ENCODE peak calls at places on chromosomes 4 and X, in four cellular contexts. Q is upper lobe of left lung, F is coronary artery, N is foreskin fibroblast. C is an unnamed sample.

GRCh38 chr4:76738081-76738931 is 159.6 kb downstream of the SOWAHB start:
- DNase-seq in N (peak; percentile 96), Q (no peak), F (no peak), C (no peak)

GRCh38 chr4:54234497-54235205 is 5.6 kb downstream of the PDGFRA start:
- DNase-seq in F (no peak), Q (no peak), N (peak; percentile 28), C (no peak)

GRCh38 chr4:90240333-90240732 is 113.1 kb downstream of the CCSER1 start:
- DNase-seq in N (no peak), F (no peak), Q (no peak), C (no peak)

GRCh38 chrX:21993265-21993664 is 38.9 kb upstream of the PHEX start:
- DNase-seq in N (no peak), Q (peak; percentile 54), F (no peak), C (no peak)

GRCh38 chrX:69165116-69165651 is at the start of gene PJA1:
- DNase-seq in N (peak; percentile 86), F (peak; percentile 82), Q (peak; percentile 73), C (no peak)

GRCh38 chr4:95141376-95141775 is 383.6 kb downstream of the BMPR1B start:
- DNase-seq in Q (no peak), N (peak; percentile 20), F (no peak), C (no peak)

GRCh38 chrX:65195621-65196020 is 219.4 kb upstream of the ZC4H2 start:
- DNase-seq in N (no peak), Q (no peak), F (no peak), C (no peak)

GRCh38 chrX:39012561-39013209 is 211.4 kb downstream of the MID1IP1 start:
- DNase-seq in N (peak; percentile 46), F (no peak), Q (no peak), C (no peak)

GRCh38 chr4:15864771-15865566 is 73.6 kb downstream of the FGFBP1 start:
- DNase-seq in Q (no peak), N (no peak), F (no peak), C (no peak)

GRCh38 chr4:113052379-113052951 is 3.0 kb downstream of the ANK2 start:
- DNase-seq in F (no peak), Q (no peak), N (peak; percentile 42), C (no peak)

GRCh38 chr4:142741995-142742394 is 104.1 kb downstream of the INPP4B start:
- DNase-seq in N (no peak), F (no peak), Q (no peak), C (no peak)

GRCh38 chrX:100635989-100636320 is 651 bp downstream of the TSPAN6 start:
- DNase-seq in Q (no peak), N (no peak), F (no peak), C (no peak)

GRCh38 chr4:1192493-1193205 is 20.3 kb upstream of the SPON2 start:
- DNase-seq in Q (peak; percentile 20), N (no peak), F (peak; percentile 75), C (no peak)

GRCh38 chrX:40062525-40063193 is 35.1 kb downstream of the BCOR start:
- DNase-seq in Q (no peak), N (peak; percentile 49), F (no peak), C (no peak)

GRCh38 chr4:93187892-93188291 is 640.7 kb upstream of the ATOH1 start:
- DNase-seq in Q (no peak), N (no peak), F (no peak), C (no peak)

GRCh38 chr4:7828926-7829325 is 110.7 kb downstream of the AFAP1 start:
- DNase-seq in N (peak; percentile 60), Q (no peak), F (peak; percentile 29), C (no peak)

GRCh38 chrX:261167-261857 is 19.9 kb upstream of the PLCXD1 start:
- DNase-seq in Q (peak; percentile 12), F (peak; percentile 55), N (peak; percentile 36), C (no peak)

GRCh38 chr4:152594981-152595916 is 59.4 kb upstream of the FBXW7 start:
- DNase-seq in Q (no peak), N (no peak), F (no peak), C (no peak)

GRCh38 chrX:134599173-134599914 is 58.9 kb downstream of the PLAC1 start:
- DNase-seq in F (no peak), N (peak; percentile 66), Q (no peak), C (no peak)

GRCh38 chr4:37891221-37892159 is 606 bp downstream of the TBC1D1 start:
- DNase-seq in F (peak; percentile 78), Q (peak; percentile 43), N (peak; percentile 37), C (no peak)

GRCh38 chrX:70171636-70172035 is 5.6 kb upstream of the DGAT2L6 start:
- DNase-seq in Q (no peak), F (no peak), N (peak; percentile 13), C (no peak)

GRCh38 chr4:69977582-69977981 is 12.1 kb upstream of the CSN2 start:
- DNase-seq in Q (no peak), N (no peak), F (no peak), C (no peak)

GRCh38 chr4:25098964-25099843 is 61.0 kb downstream of the SEPSECS start:
- DNase-seq in Q (peak; percentile 30), N (peak; percentile 74), F (peak; percentile 74), C (no peak)

GRCh38 chr4:177547985-177548384 is 105.7 kb upstream of the AGA start:
- DNase-seq in N (no peak), Q (no peak), F (no peak), C (no peak)
- TF ChIP-seq CTCF in N (no peak), Q (no peak), F (no peak), C (peak; percentile 14)

DNA sequence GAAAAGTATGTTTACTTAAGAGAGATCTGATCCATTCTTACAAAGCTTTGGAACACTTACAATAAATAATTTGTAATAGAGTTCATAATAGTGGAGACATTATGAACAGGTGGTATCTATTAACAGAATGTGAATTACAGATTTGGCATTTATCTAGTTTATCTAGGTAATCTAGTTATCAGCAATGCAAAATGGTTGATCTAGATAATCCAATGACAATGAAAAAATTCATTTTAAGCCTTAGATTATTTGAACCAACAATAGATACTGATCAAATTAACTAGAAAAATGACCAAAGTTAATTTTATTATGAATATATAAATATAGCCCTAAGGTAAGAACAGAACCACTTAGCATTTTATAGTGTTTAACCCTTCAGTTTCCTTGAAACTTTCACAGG is 10.4 kb upstream of the NSUN7 start:
- DNase-seq in N (no peak), Q (no peak), F (no peak), C (no peak)
- H3K4me3 ChIP-seq in N (no peak overlapping the region), Q (no peak overlapping the region), F (no peak overlapping the region), C (no peak overlapping the region)

GRCh38 chrX:123739474-123739873 is 6.6 kb upstream of the THOC2 start:
- DNase-seq in F (no peak), N (no peak), Q (no peak), C (no peak)
- TF ChIP-seq CTCF in F (no peak), N (no peak), Q (no peak), C (no peak)

GRCh38 chr4:72567036-72567435 is 2.0 kb downstream of the ADAMTS3 start:
- DNase-seq in F (no peak), N (no peak), Q (no peak), C (no peak)
- H3K4me3 ChIP-seq in F (no peak overlapping the region), N (peak overlapping the region; percentile 90), Q (no peak overlapping the region), C (peak overlapping the region; percentile 75)

DNA sequence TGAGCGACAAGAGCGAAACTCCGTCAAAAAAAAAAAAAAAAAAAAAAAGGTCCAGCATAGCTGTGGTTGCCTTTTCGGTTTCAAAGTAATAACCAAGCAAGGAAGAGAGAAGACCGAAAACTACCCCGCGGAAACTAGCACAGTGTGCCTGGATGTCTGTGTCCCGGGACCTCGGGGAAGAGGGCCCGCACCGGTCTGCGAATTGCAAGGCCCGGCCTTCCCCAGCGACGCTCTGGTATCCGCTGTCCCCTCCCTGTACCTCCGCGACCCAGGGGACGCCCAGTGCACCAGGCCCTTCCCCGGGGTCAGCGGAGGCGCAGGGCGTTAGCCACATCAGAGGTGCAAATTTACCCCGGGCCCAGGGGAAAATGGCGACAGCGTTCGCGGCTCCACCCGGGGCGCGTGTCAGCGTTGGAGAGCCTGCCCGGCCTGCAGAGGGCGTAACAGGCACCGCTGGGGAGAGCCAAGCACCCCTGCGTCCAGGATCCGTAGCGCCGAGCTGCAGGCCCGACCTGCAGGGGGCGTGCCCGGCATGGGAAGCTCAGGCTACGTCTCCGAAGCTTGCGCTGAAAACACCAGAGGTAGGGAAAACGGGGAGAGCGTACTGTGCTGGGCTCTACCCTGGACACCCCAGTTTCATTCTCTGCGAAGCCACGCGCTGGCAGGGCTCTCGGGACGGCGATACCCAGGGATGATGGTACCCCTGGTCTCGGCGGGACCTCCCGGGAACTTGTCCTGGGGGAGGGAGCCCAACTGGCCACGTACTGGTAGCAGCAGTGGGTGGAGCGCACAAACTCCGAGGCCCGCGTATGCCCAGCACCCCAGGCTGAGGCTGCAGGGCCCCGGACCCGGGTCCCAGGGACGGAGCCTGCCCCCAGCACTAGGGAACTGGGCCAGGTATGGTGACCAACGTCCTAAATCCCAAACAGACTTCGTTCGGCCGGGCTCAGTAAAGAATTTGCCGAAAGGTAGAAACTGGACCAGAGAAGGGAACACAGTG is 16.2 kb downstream of the NKX6-1 start:
- DNase-seq in Q (no peak), N (peak; percentile 29), F (no peak), C (no peak)
- TF ChIP-seq CTCF in Q (no peak), N (peak; percentile 22), F (no peak), C (peak; percentile 50)

GRCh38 chrX:110791206-110791605 is 4.4 kb downstream of the CHRDL1 start:
- DNase-seq in N (no peak), Q (no peak), F (no peak), C (no peak)

DNA sequence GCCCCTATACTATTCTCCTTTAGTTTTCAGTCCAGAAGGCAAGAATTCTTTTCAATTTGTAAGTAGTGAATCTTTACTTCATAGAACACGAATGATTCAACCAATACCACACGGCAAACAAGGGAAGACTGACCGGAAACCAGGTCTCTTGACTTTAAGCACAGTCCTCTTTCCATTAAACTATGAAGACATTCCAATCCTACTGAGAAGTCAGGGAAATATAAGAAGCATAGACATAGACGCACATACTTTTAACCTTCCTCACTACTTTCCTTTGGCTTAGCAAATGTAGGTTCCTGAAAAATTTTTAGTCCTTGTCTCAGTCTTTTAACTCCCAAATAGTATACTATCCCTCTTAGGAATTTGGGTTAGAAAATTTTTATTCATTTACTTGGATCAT is 9.1 kb downstream of the CHRDL1 start:
- DNase-seq in Q (no peak), F (no peak), N (peak; percentile 38), C (no peak)
- H3K4me3 ChIP-seq in Q (no peak overlapping the region), F (no peak overlapping the region), N (no peak overlapping the region), C (no peak overlapping the region)

GRCh38 chr4:151455212-151455611 is 46.2 kb downstream of the FHIP1A start:
- DNase-seq in Q (no peak), N (no peak), F (no peak), C (no peak)
- TF ChIP-seq CTCF in Q (no peak), N (no peak), F (no peak), C (no peak)

DNA sequence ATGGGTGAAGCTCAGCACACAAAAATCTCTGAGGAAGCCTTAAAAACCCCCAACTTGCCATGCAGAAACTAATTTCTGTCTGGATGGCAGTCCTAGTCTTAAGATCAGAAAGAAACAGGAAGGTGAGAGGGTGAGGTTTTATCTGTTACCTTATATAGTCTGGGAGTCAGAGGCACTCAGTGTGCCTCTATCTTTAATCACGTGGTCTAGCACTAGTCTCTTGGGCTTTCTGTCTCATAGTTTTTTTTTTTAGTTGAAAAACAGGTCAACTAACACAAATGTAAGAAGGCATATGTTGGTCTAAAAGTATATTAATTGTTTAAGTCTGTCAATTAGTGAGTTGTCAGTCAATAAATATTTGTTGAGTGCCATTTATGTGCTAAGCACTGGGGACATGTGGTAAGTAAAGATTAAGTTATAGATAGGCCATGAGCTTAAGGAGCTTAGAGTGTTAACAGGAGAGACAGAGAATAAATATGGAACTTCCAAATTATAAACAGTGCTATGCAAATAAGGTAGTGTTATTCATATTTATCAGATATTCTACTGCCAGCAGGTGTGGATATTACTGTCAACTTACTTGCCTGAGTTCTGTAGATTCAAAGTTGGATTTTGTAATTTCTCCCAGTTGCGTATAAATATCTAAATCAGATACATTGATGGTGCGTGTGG is 6.9 kb downstream of the CYBB start:
- DNase-seq in Q (no peak), N (no peak), F (no peak), C (no peak)
- H3K4me3 ChIP-seq in Q (no peak overlapping the region), N (no peak overlapping the region), F (no peak overlapping the region), C (no peak overlapping the region)

C was measured in epithelial cell of proximal tubule.